ENCODE peak calls at places on chromosomes 13 and 19, in nine cellular contexts. One of them, this sample, is unnamed.

GRCh38 chr13:23707674-23708073 is 137.5 kb downstream of the TNFRSF19 start:
- DNase-seq in tibial nerve: no peak
- DNase-seq in GM12878: no peak
- DNase-seq in mammary epithelial cell: no peak
- DNase-seq in IMR-90: peak
- DNase-seq in germinal center: no peak
- DNase-seq in B cell: no peak
- DNase-seq in kidney epithelial cell: no peak
- DNase-seq in AG04450: no peak
- DNase-seq in this sample: no peak

GRCh38 chr19:57903298-57904174 is 12.9 kb downstream of the ZNF417 start:
- DNase-seq in tibial nerve: no peak
- DNase-seq in GM12878: no peak
- DNase-seq in mammary epithelial cell: peak
- DNase-seq in IMR-90: peak
- DNase-seq in germinal center: peak
- DNase-seq in B cell: peak
- DNase-seq in kidney epithelial cell: no peak
- DNase-seq in AG04450: no peak
- DNase-seq in this sample: no peak

GRCh38 chr19:54190503-54190941 is 586 bp upstream of the TSEN34 start:
- DNase-seq in tibial nerve: peak
- DNase-seq in GM12878: peak
- DNase-seq in mammary epithelial cell: peak
- DNase-seq in IMR-90: peak
- DNase-seq in germinal center: peak
- DNase-seq in B cell: peak
- DNase-seq in kidney epithelial cell: peak
- DNase-seq in AG04450: peak
- DNase-seq in this sample: peak

GRCh38 chr13:30681489-30682242 is 53.7 kb upstream of the ALOX5AP start:
- DNase-seq in tibial nerve: no peak
- DNase-seq in GM12878: no peak
- DNase-seq in mammary epithelial cell: no peak
- DNase-seq in IMR-90: peak
- DNase-seq in germinal center: no peak
- DNase-seq in B cell: no peak
- DNase-seq in kidney epithelial cell: no peak
- DNase-seq in AG04450: peak
- DNase-seq in this sample: no peak

GRCh38 chr13:41008349-41008980 is 10.7 kb downstream of the ELF1 start:
- DNase-seq in tibial nerve: no peak
- DNase-seq in GM12878: no peak
- DNase-seq in mammary epithelial cell: peak
- DNase-seq in IMR-90: peak
- DNase-seq in germinal center: no peak
- DNase-seq in B cell: no peak
- DNase-seq in kidney epithelial cell: no peak
- DNase-seq in AG04450: peak
- DNase-seq in this sample: no peak

GRCh38 chr19:44741841-44742352 is 6.6 kb upstream of the BCL3 start:
- DNase-seq in tibial nerve: peak
- DNase-seq in GM12878: no peak
- DNase-seq in mammary epithelial cell: peak
- DNase-seq in IMR-90: peak
- DNase-seq in germinal center: no peak
- DNase-seq in B cell: no peak
- DNase-seq in kidney epithelial cell: peak
- DNase-seq in AG04450: peak
- DNase-seq in this sample: no peak

GRCh38 chr13:29583073-29583785 is 12.3 kb downstream of the SLC7A1 start:
- DNase-seq in tibial nerve: no peak
- DNase-seq in GM12878: no peak
- DNase-seq in mammary epithelial cell: peak
- DNase-seq in IMR-90: peak
- DNase-seq in germinal center: no peak
- DNase-seq in B cell: no peak
- DNase-seq in kidney epithelial cell: peak
- DNase-seq in AG04450: no peak
- DNase-seq in this sample: no peak

GRCh38 chr19:41746593-41747227 is 8.6 kb upstream of the CEACAM6 start:
- DNase-seq in tibial nerve: no peak
- DNase-seq in GM12878: no peak
- DNase-seq in mammary epithelial cell: peak
- DNase-seq in IMR-90: peak
- DNase-seq in germinal center: peak
- DNase-seq in B cell: peak
- DNase-seq in kidney epithelial cell: no peak
- DNase-seq in AG04450: no peak
- DNase-seq in this sample: peak

GRCh38 chr19:13633109-13633508 is 126.8 kb upstream of the CACNA1A start:
- DNase-seq in tibial nerve: no peak
- DNase-seq in GM12878: no peak
- DNase-seq in mammary epithelial cell: no peak
- DNase-seq in IMR-90: peak
- DNase-seq in germinal center: no peak
- DNase-seq in B cell: no peak
- DNase-seq in kidney epithelial cell: no peak
- DNase-seq in AG04450: peak
- DNase-seq in this sample: no peak

GRCh38 chr13:47897411-47898050 is 103.5 kb downstream of the SUCLA2 start:
- DNase-seq in tibial nerve: no peak
- DNase-seq in GM12878: no peak
- DNase-seq in mammary epithelial cell: peak
- DNase-seq in IMR-90: peak
- DNase-seq in germinal center: no peak
- DNase-seq in B cell: no peak
- DNase-seq in kidney epithelial cell: peak
- DNase-seq in AG04450: no peak
- DNase-seq in this sample: no peak

GRCh38 chr19:18610245-18610555 is 2.5 kb upstream of the TMEM59L start:
- DNase-seq in tibial nerve: no peak
- DNase-seq in GM12878: no peak
- DNase-seq in mammary epithelial cell: no peak
- DNase-seq in IMR-90: no peak
- DNase-seq in germinal center: no peak
- DNase-seq in B cell: no peak
- DNase-seq in kidney epithelial cell: no peak
- DNase-seq in AG04450: no peak
- DNase-seq in this sample: no peak

GRCh38 chr19:46150606-46151005 is 2.6 kb downstream of the IGFL2 start:
- DNase-seq in tibial nerve: no peak
- DNase-seq in GM12878: no peak
- DNase-seq in mammary epithelial cell: no peak
- DNase-seq in IMR-90: no peak
- DNase-seq in germinal center: no peak
- DNase-seq in B cell: no peak
- DNase-seq in kidney epithelial cell: no peak
- DNase-seq in AG04450: no peak
- DNase-seq in this sample: no peak

GRCh38 chr13:100650321-100650720 is 24.3 kb downstream of the TMTC4 start:
- DNase-seq in tibial nerve: no peak
- DNase-seq in GM12878: no peak
- DNase-seq in mammary epithelial cell: no peak
- DNase-seq in IMR-90: no peak
- DNase-seq in germinal center: no peak
- DNase-seq in B cell: no peak
- DNase-seq in kidney epithelial cell: no peak
- DNase-seq in AG04450: no peak
- DNase-seq in this sample: no peak

GRCh38 chr19:2070986-2071673 is 20.1 kb upstream of the MKNK2 start:
- DNase-seq in tibial nerve: no peak
- DNase-seq in GM12878: no peak
- DNase-seq in mammary epithelial cell: no peak
- DNase-seq in IMR-90: no peak
- DNase-seq in germinal center: no peak
- DNase-seq in B cell: no peak
- DNase-seq in kidney epithelial cell: no peak
- DNase-seq in AG04450: no peak
- DNase-seq in this sample: no peak

GRCh38 chr13:76852991-76853390 is 33.2 kb downstream of the KCTD12 start:
- DNase-seq in tibial nerve: no peak
- DNase-seq in GM12878: no peak
- DNase-seq in mammary epithelial cell: peak
- DNase-seq in IMR-90: peak
- DNase-seq in germinal center: no peak
- DNase-seq in B cell: no peak
- DNase-seq in kidney epithelial cell: peak
- DNase-seq in AG04450: no peak
- DNase-seq in this sample: no peak

GRCh38 chr13:111049791-111050538 is 65.1 kb upstream of the ARHGEF7 start:
- DNase-seq in tibial nerve: peak
- DNase-seq in GM12878: no peak
- DNase-seq in mammary epithelial cell: no peak
- DNase-seq in IMR-90: no peak
- DNase-seq in germinal center: no peak
- DNase-seq in B cell: peak
- DNase-seq in kidney epithelial cell: no peak
- DNase-seq in AG04450: no peak
- DNase-seq in this sample: no peak

GRCh38 chr13:44972956-44973581 is 16.2 kb downstream of the NUFIP1 start:
- DNase-seq in tibial nerve: no peak
- DNase-seq in GM12878: no peak
- DNase-seq in mammary epithelial cell: no peak
- DNase-seq in IMR-90: peak
- DNase-seq in germinal center: no peak
- DNase-seq in B cell: peak
- DNase-seq in kidney epithelial cell: no peak
- DNase-seq in AG04450: no peak
- DNase-seq in this sample: no peak

GRCh38 chr19:35015576-35016351 is 14.5 kb upstream of the SCN1B start:
- DNase-seq in tibial nerve: no peak
- DNase-seq in GM12878: no peak
- DNase-seq in mammary epithelial cell: no peak
- DNase-seq in IMR-90: peak
- DNase-seq in germinal center: no peak
- DNase-seq in B cell: no peak
- DNase-seq in kidney epithelial cell: no peak
- DNase-seq in AG04450: no peak
- DNase-seq in this sample: no peak

GRCh38 chr13:43058318-43058674 is 34.9 kb downstream of the DNAJC15 start:
- DNase-seq in tibial nerve: no peak
- DNase-seq in GM12878: no peak
- DNase-seq in mammary epithelial cell: peak
- DNase-seq in IMR-90: peak
- DNase-seq in germinal center: no peak
- DNase-seq in B cell: no peak
- DNase-seq in kidney epithelial cell: peak
- DNase-seq in AG04450: no peak
- DNase-seq in this sample: peak

GRCh38 chr19:46426035-46426505 is 2.7 kb downstream of the PNMA8C start:
- DNase-seq in tibial nerve: no peak
- DNase-seq in GM12878: no peak
- DNase-seq in mammary epithelial cell: no peak
- DNase-seq in IMR-90: no peak
- DNase-seq in germinal center: no peak
- DNase-seq in B cell: no peak
- DNase-seq in kidney epithelial cell: peak
- DNase-seq in AG04450: no peak
- DNase-seq in this sample: no peak

GRCh38 chr13:110308377-110309158 is 1.5 kb downstream of the COL4A2 start:
- DNase-seq in tibial nerve: peak
- DNase-seq in GM12878: no peak
- DNase-seq in mammary epithelial cell: peak
- DNase-seq in IMR-90: no peak
- DNase-seq in germinal center: no peak
- DNase-seq in B cell: no peak
- DNase-seq in kidney epithelial cell: no peak
- DNase-seq in AG04450: no peak
- DNase-seq in this sample: no peak

GRCh38 chr13:45142440-45143345 is 22.4 kb downstream of the GTF2F2 start:
- DNase-seq in tibial nerve: no peak
- DNase-seq in GM12878: no peak
- DNase-seq in mammary epithelial cell: peak
- DNase-seq in IMR-90: peak
- DNase-seq in germinal center: no peak
- DNase-seq in B cell: no peak
- DNase-seq in kidney epithelial cell: no peak
- DNase-seq in AG04450: no peak
- DNase-seq in this sample: no peak

GRCh38 chr19:4012092-4012974 is 4.8 kb downstream of the PIAS4 start:
- DNase-seq in tibial nerve: no peak
- DNase-seq in GM12878: no peak
- DNase-seq in mammary epithelial cell: no peak
- DNase-seq in IMR-90: no peak
- DNase-seq in germinal center: no peak
- DNase-seq in B cell: no peak
- DNase-seq in kidney epithelial cell: no peak
- DNase-seq in AG04450: no peak
- DNase-seq in this sample: no peak

GRCh38 chr19:48724796-48725753 is 5.5 kb upstream of the MAMSTR start:
- DNase-seq in tibial nerve: peak
- DNase-seq in GM12878: no peak
- DNase-seq in mammary epithelial cell: peak
- DNase-seq in IMR-90: peak
- DNase-seq in germinal center: peak
- DNase-seq in B cell: peak
- DNase-seq in kidney epithelial cell: no peak
- DNase-seq in AG04450: peak
- DNase-seq in this sample: no peak

GRCh38 chr19:50368649-50369570 is 3.5 kb upstream of the NAPSA start:
- DNase-seq in tibial nerve: peak
- DNase-seq in GM12878: peak
- DNase-seq in mammary epithelial cell: peak
- DNase-seq in IMR-90: peak
- DNase-seq in germinal center: peak
- DNase-seq in B cell: peak
- DNase-seq in kidney epithelial cell: no peak
- DNase-seq in AG04450: peak
- DNase-seq in this sample: peak

GRCh38 chr19:55528030-55528801 is 8.7 kb downstream of the SBK2 start:
- DNase-seq in tibial nerve: no peak
- DNase-seq in GM12878: no peak
- DNase-seq in mammary epithelial cell: no peak
- DNase-seq in IMR-90: peak
- DNase-seq in germinal center: no peak
- DNase-seq in B cell: no peak
- DNase-seq in kidney epithelial cell: no peak
- DNase-seq in AG04450: no peak
- DNase-seq in this sample: no peak

GRCh38 chr19:35533201-35533821 is at the start of gene GAPDHS:
- DNase-seq in tibial nerve: no peak
- DNase-seq in GM12878: no peak
- DNase-seq in mammary epithelial cell: no peak
- DNase-seq in IMR-90: peak
- DNase-seq in germinal center: no peak
- DNase-seq in B cell: no peak
- DNase-seq in kidney epithelial cell: no peak
- DNase-seq in AG04450: no peak
- DNase-seq in this sample: no peak

GRCh38 chr13:85408415-85408814 is 390.8 kb downstream of the SLITRK6 start:
- DNase-seq in tibial nerve: no peak
- DNase-seq in GM12878: no peak
- DNase-seq in mammary epithelial cell: no peak
- DNase-seq in IMR-90: no peak
- DNase-seq in germinal center: no peak
- DNase-seq in B cell: no peak
- DNase-seq in kidney epithelial cell: no peak
- DNase-seq in AG04450: no peak
- DNase-seq in this sample: no peak

GRCh38 chr13:50189450-50189849 is 174.2 kb downstream of the KCNRG start:
- DNase-seq in tibial nerve: no peak
- DNase-seq in GM12878: no peak
- DNase-seq in mammary epithelial cell: no peak
- DNase-seq in IMR-90: no peak
- DNase-seq in germinal center: no peak
- DNase-seq in B cell: no peak
- DNase-seq in kidney epithelial cell: no peak
- DNase-seq in AG04450: no peak
- DNase-seq in this sample: no peak

GRCh38 chr19:1136201-1136600 is 32.4 kb downstream of the GPX4 start:
- DNase-seq in tibial nerve: no peak
- DNase-seq in GM12878: no peak
- DNase-seq in mammary epithelial cell: no peak
- DNase-seq in IMR-90: no peak
- DNase-seq in germinal center: no peak
- DNase-seq in B cell: no peak
- DNase-seq in kidney epithelial cell: no peak
- DNase-seq in AG04450: no peak
- DNase-seq in this sample: no peak